ENCODE peak calls at places on chromosomes 5 and 9, in four cellular contexts. N is heart left ventricle, O is pancreas, E is psoas muscle. V is an unnamed sample. For H3K36me3, the result is how much of the 10 kb centered on the place peaks cover.

GRCh38 chr5:117414926-117415325 is 840.3 kb upstream of the SEMA6A start:
- DNase-seq in N (no peak), O (no peak), E (no peak), V (no peak)

GRCh38 chr9:35116539-35116897 is 856 bp upstream of the ATOSB start:
- DNase-seq in N (no peak), O (no peak), E (no peak), V (no peak)

GRCh38 chr5:159049844-159050318 is 49.8 kb downstream of the EBF1 start:
- DNase-seq in N (no peak), O (no peak), E (no peak), V (peak)

GRCh38 chr5:124980174-124980941 is 233.9 kb upstream of the ZNF608 start:
- DNase-seq in N (no peak), O (no peak), E (no peak), V (no peak)

GRCh38 chr5:154714271-154714986 is 40.7 kb upstream of the LARP1 start:
- DNase-seq in N (no peak), O (peak), E (no peak), V (no peak)

GRCh38 chr5:59380350-59380951 is 513.1 kb downstream of the PDE4D start:
- DNase-seq in N (no peak), O (no peak), E (no peak), V (no peak)

GRCh38 chr5:87120518-87121314 is 147.0 kb upstream of the RASA1 start:
- DNase-seq in N (no peak), O (no peak), E (no peak), V (no peak)

GRCh38 chr5:152170350-152170749 is 234.7 kb downstream of the NMUR2 start:
- DNase-seq in N (no peak), O (no peak), E (peak), V (peak)

GRCh38 chr9:17322882-17323864 is 188.3 kb downstream of the CNTLN start:
- DNase-seq in N (no peak), O (no peak), E (no peak), V (no peak)

GRCh38 chr9:71743884-71744283 is 24.4 kb downstream of the CEMIP2 start:
- DNase-seq in N (no peak), O (no peak), E (no peak), V (no peak)

GRCh38 chr9:108676344-108676743 is 179.4 kb downstream of the ACTL7B start:
- DNase-seq in N (no peak), O (no peak), E (no peak), V (no peak)

GRCh38 chr9:131237931-131238401 is 38.3 kb downstream of the FAM78A start:
- DNase-seq in N (peak), O (peak), E (peak), V (peak)

GRCh38 chr5:56512314-56512996 is 279.3 kb upstream of the ANKRD55 start:
- DNase-seq in N (peak), O (no peak), E (no peak), V (peak)

GRCh38 chr9:21965401-21965951 is 28.7 kb downstream of the CDKN2A start:
- DNase-seq in N (no peak), O (peak), E (peak), V (peak)

GRCh38 chr9:21967169-21967568 is 27.0 kb downstream of the CDKN2A start:
- DNase-seq in N (no peak), O (no peak), E (no peak), V (no peak)

GRCh38 chr9:21967707-21968106 is 26.5 kb downstream of the CDKN2A start:
- DNase-seq in N (no peak), O (no peak), E (no peak), V (no peak)

GRCh38 chr9:21964925-21965385 is 29.2 kb downstream of the CDKN2A start:
- DNase-seq in N (no peak), O (peak), E (peak), V (no peak)

DNA sequence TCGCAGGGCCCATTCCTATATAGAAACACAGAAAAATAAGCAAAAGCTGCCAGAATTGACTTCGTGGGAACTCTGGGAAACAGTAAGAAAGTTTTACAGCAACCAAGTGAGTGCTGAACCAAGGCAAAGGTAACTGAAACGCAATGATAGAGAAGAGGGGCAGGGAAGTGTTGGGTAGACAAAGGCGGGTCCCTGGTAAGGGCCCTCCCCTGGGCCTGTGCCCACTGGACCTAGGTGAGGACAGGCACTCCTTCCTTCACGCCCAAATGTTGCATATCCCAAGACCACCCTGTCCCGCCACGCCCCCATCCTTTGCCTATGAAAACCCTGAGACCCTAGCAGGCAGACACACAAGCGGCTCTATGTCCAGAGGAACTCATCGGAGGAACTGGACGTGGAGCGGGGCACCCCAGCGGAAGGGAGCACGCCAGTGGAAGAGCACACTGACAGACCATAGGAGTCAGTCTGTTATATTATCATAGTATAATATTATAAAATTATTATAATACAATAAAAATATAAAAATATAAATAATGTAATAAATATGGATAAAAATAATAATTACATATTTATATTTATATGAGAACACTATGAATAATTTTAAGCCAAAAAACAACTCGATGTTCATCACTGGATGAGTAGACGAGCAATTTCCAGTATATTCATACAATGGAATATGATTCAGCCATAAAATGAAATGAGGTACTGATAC is 27.9 kb downstream of the CDKN2A start:
- DNase-seq in N (no peak), O (no peak), E (no peak), V (no peak)
- H3K36me3 ChIP-seq in N (under half), O (under half), E (under half), V (under half)

GRCh38 chr9:133057006-133057405 is 4.8 kb upstream of the CEL start:
- DNase-seq in N (no peak), O (peak), E (no peak), V (no peak)
- H3K36me3 ChIP-seq in N (half or more), O (under half), E (half or more), V (under half)

GRCh38 chr9:93644397-93645088 is 68.2 kb downstream of the PHF2 start:
- DNase-seq in N (no peak), O (peak), E (peak), V (no peak)
- H3K36me3 ChIP-seq in N (under half), O (under half), E (under half), V (under half)

GRCh38 chr5:127550652-127551409 is 33.4 kb downstream of the PRRC1 start:
- DNase-seq in N (no peak), O (no peak), E (no peak), V (no peak)
- H3K36me3 ChIP-seq in N (under half), O (under half), E (under half), V (under half)

GRCh38 chr9:134437417-134438203 is 111.4 kb downstream of the RXRA start:
- DNase-seq in N (no peak), O (no peak), E (no peak), V (no peak)

GRCh38 chr9:134434896-134435506 is 108.7 kb downstream of the RXRA start:
- DNase-seq in N (peak), O (peak), E (peak), V (peak)

GRCh38 chr9:134435527-134436355 is 109.5 kb downstream of the RXRA start:
- DNase-seq in N (no peak), O (no peak), E (no peak), V (no peak)

GRCh38 chr9:134436926-134437325 is 110.7 kb downstream of the RXRA start:
- DNase-seq in N (no peak), O (no peak), E (no peak), V (no peak)

DNA sequence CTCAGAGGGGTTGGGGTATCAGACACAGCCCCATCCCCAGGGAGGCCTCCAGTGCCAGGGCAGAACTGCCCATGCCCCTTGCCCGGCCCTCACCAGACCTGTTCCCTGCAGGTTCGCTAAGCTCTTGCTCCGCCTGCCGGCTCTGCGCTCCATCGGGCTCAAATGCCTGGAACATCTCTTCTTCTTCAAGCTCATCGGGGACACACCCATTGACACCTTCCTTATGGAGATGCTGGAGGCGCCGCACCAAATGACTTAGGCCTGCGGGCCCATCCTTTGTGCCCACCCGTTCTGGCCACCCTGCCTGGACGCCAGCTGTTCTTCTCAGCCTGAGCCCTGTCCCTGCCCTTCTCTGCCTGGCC is 110.1 kb downstream of the RXRA start:
- DNase-seq in N (no peak), O (no peak), E (no peak), V (no peak)
- H3K36me3 ChIP-seq in N (under half), O (under half), E (under half), V (under half)

GRCh38 chr5:88188458-88189132 is 80.0 kb downstream of the TMEM161B start:
- DNase-seq in N (no peak), O (no peak), E (no peak), V (no peak)

GRCh38 chr5:88193896-88194295 is 74.7 kb downstream of the TMEM161B start:
- DNase-seq in N (no peak), O (no peak), E (no peak), V (no peak)

GRCh38 chr5:88190106-88190834 is 78.4 kb downstream of the TMEM161B start:
- DNase-seq in N (no peak), O (no peak), E (no peak), V (no peak)
- H3K36me3 ChIP-seq in N (under half), O (under half), E (under half), V (under half)

V was measured in testis.